ENCODE peak calls at places on chromosomes 12 and 14, in five cellular contexts. W, D, L, Y and G are unnamed samples.

GRCh38 chr12:107478881-107479280 is 206.7 kb upstream of the PWP1 start:
- DNase-seq in L (no peak), D (no peak), Y (peak), W (no peak), G (no peak)

GRCh38 chr12:22635812-22636211 is 10.8 kb downstream of the ETNK1 start:
- DNase-seq in D (no peak), Y (peak), W (no peak), L (no peak), G (no peak)

GRCh38 chr14:71452535-71452934 is 479.7 kb upstream of the RGS6 start:
- DNase-seq in W (peak), Y (no peak), L (no peak), D (no peak), G (no peak)

GRCh38 chr12:97404549-97404948 is 58.1 kb upstream of the RMST start:
- DNase-seq in L (no peak), Y (peak), W (peak), D (peak), G (peak)

GRCh38 chr12:49129332-49130150 is 1.7 kb downstream of the TUBA1B start:
- DNase-seq in Y (no peak), W (no peak), L (peak), D (no peak), G (no peak)

GRCh38 chr14:92408186-92408585 is 85.2 kb downstream of the SLC24A4 start:
- DNase-seq in Y (peak), W (no peak), L (no peak), D (no peak), G (no peak)

GRCh38 chr12:13163868-13164267 is 32.7 kb upstream of the EMP1 start:
- DNase-seq in L (no peak), Y (no peak), W (no peak), D (no peak), G (no peak)

GRCh38 chr12:85782711-85783110 is 53.5 kb downstream of the RASSF9 start:
- DNase-seq in W (no peak), L (no peak), Y (peak), D (no peak), G (no peak)

GRCh38 chr12:91978143-91978542 is 167.5 kb downstream of the BTG1 start:
- DNase-seq in L (no peak), D (no peak), W (peak), Y (peak), G (no peak)

GRCh38 chr12:103903979-103904378 is 26.2 kb upstream of the HSP90B1 start:
- DNase-seq in Y (no peak), L (no peak), W (no peak), D (no peak), G (no peak)

GRCh38 chr12:55875704-55876103 is 33.0 kb upstream of the MMP19 start:
- DNase-seq in L (no peak), D (no peak), Y (no peak), W (no peak), G (no peak)

GRCh38 chr14:55005071-55005470 is 21.8 kb downstream of the WDHD1 start:
- DNase-seq in L (no peak), D (no peak), W (no peak), Y (peak), G (no peak)

GRCh38 chr12:68631177-68631576 is 20.5 kb downstream of the RAP1B start:
- DNase-seq in W (no peak), L (no peak), D (no peak), Y (peak), G (no peak)

GRCh38 chr12:117344716-117345115 is 16.7 kb downstream of the NOS1 start:
- DNase-seq in Y (no peak), W (no peak), L (no peak), D (no peak), G (no peak)

GRCh38 chr12:94649349-94650142 is 811 bp downstream of the TMCC3 start:
- DNase-seq in Y (peak), W (peak), D (peak), L (peak), G (peak)

GRCh38 chr12:59113831-59114273 is 193.5 kb upstream of the LRIG3 start:
- DNase-seq in L (peak), W (peak), D (peak), Y (peak), G (peak)

GRCh38 chr12:4281173-4281654 is 7.7 kb downstream of the CCND2 start:
- DNase-seq in D (no peak), L (no peak), Y (no peak), W (no peak), G (no peak)

GRCh38 chr12:125983784-125984510 is 918.7 kb downstream of the AACS start:
- DNase-seq in W (no peak), D (peak), Y (peak), L (no peak), G (peak)

GRCh38 chr14:53151867-53152626 is 1.1 kb downstream of the DDHD1 start:
- DNase-seq in L (peak), Y (peak), D (peak), W (peak), G (peak)

GRCh38 chr14:32896979-32897723 is 41.5 kb upstream of the NPAS3 start:
- DNase-seq in Y (peak), D (no peak), L (no peak), W (no peak), G (no peak)

GRCh38 chr14:51093371-51094281 is 1.3 kb downstream of the TRIM9 start:
- DNase-seq in Y (peak), D (peak), L (peak), W (no peak), G (peak)

GRCh38 chr12:93122089-93122488 is 193.0 kb upstream of the EEA1 start:
- DNase-seq in D (no peak), Y (peak), W (no peak), L (no peak), G (no peak)

GRCh38 chr12:74292351-74293194 is 245.1 kb upstream of the ATXN7L3B start:
- DNase-seq in W (no peak), L (no peak), Y (no peak), D (no peak), G (no peak)

GRCh38 chr14:81219210-81219820 is 1.4 kb downstream of the GTF2A1 start:
- DNase-seq in W (peak), D (peak), Y (peak), L (peak), G (peak)

GRCh38 chr14:105532735-105533141 is 6.4 kb downstream of the TMEM121 start:
- DNase-seq in D (peak), W (peak), L (no peak), Y (peak), G (peak)

GRCh38 chr12:38137287-38137686 is 179.3 kb upstream of the ALG10B start:
- DNase-seq in L (no peak), W (no peak), D (no peak), Y (no peak), G (no peak)

GRCh38 chr12:46473634-46474201 is 101.1 kb upstream of the SLC38A2 start:
- DNase-seq in Y (peak), D (no peak), W (peak), L (peak), G (no peak)

GRCh38 chr12:1457901-1458300 is 136.5 kb downstream of the FBXL14 start:
- DNase-seq in Y (peak), W (no peak), L (no peak), D (no peak), G (no peak)

GRCh38 chr12:76952995-76953394 is 74.2 kb upstream of the CSRP2 start:
- DNase-seq in W (no peak), L (no peak), Y (no peak), D (peak), G (no peak)
- TF ChIP-seq CTCF in W (no peak), L (no peak), Y (no peak), D (peak), G (no peak)

GRCh38 chr14:93997933-93998870 is 1.1 kb downstream of the CCDC197 start:
- DNase-seq in W (no peak), D (no peak), Y (no peak), L (no peak), G (no peak)

GRCh38 chr14:94000986-94001385 is 3.9 kb downstream of the CCDC197 start:
- DNase-seq in W (no peak), D (no peak), Y (no peak), L (no peak), G (no peak)

GRCh38 chr14:93998871-93999403 is 1.8 kb downstream of the CCDC197 start:
- DNase-seq in W (no peak), L (no peak), Y (no peak), D (no peak), G (no peak)

GRCh38 chr14:94000267-94000666 is 3.2 kb downstream of the CCDC197 start:
- DNase-seq in W (no peak), Y (no peak), L (no peak), D (no peak), G (no peak)

DNA sequence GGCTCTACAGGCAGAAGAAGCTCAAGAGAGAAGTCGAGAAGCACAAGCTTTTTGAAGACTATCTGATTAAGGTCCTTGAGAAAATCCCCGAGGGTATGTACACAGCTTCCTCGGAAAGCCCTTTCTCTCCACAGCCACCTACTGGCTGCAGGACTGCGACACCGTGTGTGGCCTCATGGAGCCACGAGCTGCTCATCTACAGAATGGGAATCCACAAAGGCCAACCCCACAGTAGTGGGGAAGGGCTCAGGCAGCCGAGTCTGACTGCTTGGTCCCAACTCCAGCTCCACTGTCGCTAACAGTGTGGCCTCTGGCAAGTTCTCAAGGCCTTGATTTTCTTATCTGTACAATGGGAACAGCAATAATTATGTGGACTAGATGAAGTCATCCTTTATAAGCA is 2.5 kb downstream of the CCDC197 start:
- DNase-seq in D (no peak), L (no peak), W (peak), Y (no peak), G (no peak)
- TF ChIP-seq CTCF in D (peak), L (no peak), W (no peak), Y (no peak), G (no peak)

DNA sequence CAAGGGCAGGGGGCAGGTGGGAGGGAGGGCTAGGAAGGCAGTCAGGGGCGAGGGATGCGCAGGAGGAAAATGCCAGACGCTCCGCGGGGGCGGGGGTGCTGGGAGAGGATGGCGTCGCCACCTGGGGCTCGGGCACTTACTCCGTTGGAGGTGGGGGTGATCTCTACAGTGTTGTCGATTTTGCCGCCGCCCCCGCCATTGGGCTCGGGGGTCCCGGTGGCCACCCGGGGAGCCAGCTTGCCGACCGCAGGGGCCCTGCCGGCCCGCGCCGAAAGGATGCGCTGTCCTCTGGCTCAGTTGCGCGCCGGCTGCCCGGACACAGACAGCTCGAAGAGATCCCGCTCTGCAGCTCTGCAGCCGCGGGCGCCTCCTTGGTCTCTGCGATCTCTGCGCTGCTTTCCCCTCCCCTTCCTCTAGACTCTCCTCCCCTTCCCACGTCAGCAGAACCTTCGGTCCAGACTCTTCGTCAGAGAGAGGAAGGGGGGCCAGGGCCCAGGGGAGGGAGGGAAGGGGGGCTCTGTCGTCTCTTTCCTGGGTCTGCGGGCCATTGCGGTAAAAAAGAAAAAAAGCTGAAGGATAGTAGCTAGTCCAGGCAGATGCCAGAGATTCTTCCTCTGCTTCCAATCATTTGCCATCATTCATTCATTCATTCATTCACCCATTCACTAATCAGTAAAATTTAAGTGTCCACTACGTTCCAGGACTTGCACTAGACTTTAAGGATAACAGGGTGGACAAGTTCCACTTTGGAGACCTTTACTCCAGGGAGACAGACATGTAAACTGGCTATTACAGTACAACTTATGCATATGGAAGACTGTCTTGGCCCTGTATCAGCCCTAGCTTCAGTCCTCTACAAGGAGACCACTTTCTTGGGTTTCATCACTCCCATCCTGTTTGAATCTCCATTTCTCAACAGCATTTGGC is at the start of gene SLC22A17:
- DNase-seq in Y (peak), W (no peak), D (peak), L (peak), G (peak)
- TF ChIP-seq CTCF in Y (peak), W (no peak), D (peak), L (no peak), G (peak)

DNA sequence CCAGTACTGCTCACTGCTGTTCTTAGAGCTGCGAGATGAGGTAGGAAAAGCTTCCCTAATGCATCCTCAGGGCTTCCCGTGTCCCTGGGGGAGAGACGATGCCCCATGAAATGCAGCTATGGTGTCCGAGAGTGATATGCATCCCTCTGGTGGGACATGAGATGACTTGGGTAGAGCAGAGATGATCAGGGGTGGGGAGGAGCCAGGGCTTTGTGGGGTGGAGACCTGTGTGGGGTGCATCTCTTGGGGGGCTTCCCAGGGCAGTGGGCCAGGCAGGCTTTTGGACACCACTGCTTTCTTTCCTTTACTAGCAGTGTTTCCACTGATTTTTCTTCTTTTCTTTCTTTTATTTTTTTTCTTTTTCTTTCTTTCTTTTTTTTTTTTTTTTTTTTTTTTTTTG is 147.3 kb downstream of the ADGRD1 start:
- DNase-seq in W (no peak), D (peak), Y (no peak), L (no peak), G (no peak)
- TF ChIP-seq CTCF in W (no peak), D (no peak), Y (no peak), L (no peak), G (no peak)

GRCh38 chr14:64012720-64013119 is 159.9 kb downstream of the SYNE2 start:
- DNase-seq in D (no peak), W (no peak), Y (no peak), L (no peak), G (no peak)
- TF ChIP-seq CTCF in D (no peak), W (no peak), Y (no peak), L (no peak), G (no peak)

DNA sequence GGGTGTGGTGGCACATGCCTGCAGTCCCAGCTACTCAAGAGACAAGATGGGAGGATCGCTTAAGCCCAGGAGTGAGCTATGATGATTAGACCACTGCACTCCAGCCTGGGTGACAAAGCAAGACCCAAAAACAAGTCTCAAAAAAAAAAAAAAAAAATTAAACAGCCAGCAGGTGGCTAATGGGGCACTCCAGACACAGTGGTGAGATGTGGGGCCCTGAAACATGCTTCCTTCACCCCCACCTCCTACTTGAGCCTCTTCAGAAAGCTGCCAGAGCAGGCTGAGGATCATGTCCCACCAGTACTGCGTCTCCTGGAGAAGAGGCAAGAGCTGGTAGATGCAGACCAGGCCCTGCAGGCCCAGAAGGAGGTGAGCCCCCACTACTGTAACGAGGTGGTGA is 2.1 kb downstream of the CFAP73 start:
- DNase-seq in L (no peak), Y (no peak), W (no peak), D (no peak), G (no peak)
- TF ChIP-seq CTCF in L (no peak), Y (no peak), W (no peak), D (no peak), G (no peak)

GRCh38 chr12:109910969-109911348 is 10.9 kb downstream of the TCHP start:
- DNase-seq in L (no peak), W (peak), Y (peak), D (peak), G (peak)
- TF ChIP-seq CTCF in L (no peak), W (peak), Y (peak), D (peak), G (peak)

GRCh38 chr14:103382375-103382774 is 2.8 kb upstream of the MARK3 start:
- DNase-seq in L (no peak), Y (peak), D (no peak), W (peak), G (no peak)

GRCh38 chr14:103386632-103387329 is 1.6 kb downstream of the MARK3 start:
- DNase-seq in L (no peak), D (no peak), W (peak), Y (peak), G (peak)

GRCh38 chr14:103385994-103386491 is 828 bp downstream of the MARK3 start:
- DNase-seq in W (peak), Y (peak), L (no peak), D (peak), G (peak)

GRCh38 chr14:103384450-103385152 is 614 bp upstream of the MARK3 start:
- DNase-seq in W (no peak), D (no peak), Y (no peak), L (peak), G (no peak)

GRCh38 chr14:103385153-103385993 is at the start of gene MARK3:
- DNase-seq in D (peak), L (peak), W (peak), Y (peak), G (peak)
- TF ChIP-seq CTCF in D (peak), L (no peak), W (peak), Y (no peak), G (no peak)